ENCODE peak calls at places on chromosome 3, in eight cellular contexts. U, R, W, Y, M, E, O and H are unnamed samples.

GRCh38 chr3:131896285-131896684 is 138.5 kb downstream of the CPNE4 start:
- DNase-seq in U (no peak), R (no peak), W (no peak), Y (no peak), M (no peak), E (no peak), O (no peak), H (no peak)

GRCh38 chr3:164467027-164467426 is 611.3 kb downstream of the SI start:
- DNase-seq in U (no peak), R (no peak), W (no peak), Y (no peak), M (no peak), E (no peak), O (no peak), H (no peak)

GRCh38 chr3:186247821-186248814 is 113.9 kb downstream of the DGKG start:
- DNase-seq in U (no peak), R (no peak), W (no peak), Y (no peak), M (no peak), E (no peak), O (no peak), H (no peak)

GRCh38 chr3:120203016-120203415 is 82.0 kb downstream of the GPR156 start:
- DNase-seq in U (peak; percentile 94), R (no peak), W (no peak), Y (peak; percentile 68), M (peak; percentile 45), E (no peak), O (no peak), H (no peak)

GRCh38 chr3:50003216-50003615 is 63.3 kb downstream of the RBM6 start:
- DNase-seq in U (no peak), R (no peak), W (no peak), Y (no peak), M (no peak), E (no peak), O (no peak), H (no peak)

GRCh38 chr3:39433642-39434041 is 27.1 kb downstream of the RPSA start:
- DNase-seq in U (peak; percentile 61), R (no peak), W (no peak), Y (no peak), M (no peak), E (no peak), O (no peak), H (no peak)

GRCh38 chr3:29373016-29373690 is 92.3 kb downstream of the RBMS3 start:
- DNase-seq in U (peak; percentile 62), R (no peak), W (no peak), Y (no peak), M (no peak), E (no peak), O (no peak), H (no peak)

GRCh38 chr3:110343945-110344344 is 727.7 kb upstream of the NECTIN3 start:
- DNase-seq in U (no peak), R (no peak), W (no peak), Y (no peak), M (no peak), E (no peak), O (no peak), H (no peak)

GRCh38 chr3:12285003-12285555 is 3.8 kb upstream of the PPARG start:
- DNase-seq in U (no peak), R (no peak), W (no peak), Y (no peak), M (no peak), E (no peak), O (no peak), H (no peak)

GRCh38 chr3:183818706-183819624 is 6.4 kb downstream of the MAP6D1 start:
- DNase-seq in U (no peak), R (no peak), W (no peak), Y (no peak), M (no peak), E (no peak), O (no peak), H (no peak)

DNA sequence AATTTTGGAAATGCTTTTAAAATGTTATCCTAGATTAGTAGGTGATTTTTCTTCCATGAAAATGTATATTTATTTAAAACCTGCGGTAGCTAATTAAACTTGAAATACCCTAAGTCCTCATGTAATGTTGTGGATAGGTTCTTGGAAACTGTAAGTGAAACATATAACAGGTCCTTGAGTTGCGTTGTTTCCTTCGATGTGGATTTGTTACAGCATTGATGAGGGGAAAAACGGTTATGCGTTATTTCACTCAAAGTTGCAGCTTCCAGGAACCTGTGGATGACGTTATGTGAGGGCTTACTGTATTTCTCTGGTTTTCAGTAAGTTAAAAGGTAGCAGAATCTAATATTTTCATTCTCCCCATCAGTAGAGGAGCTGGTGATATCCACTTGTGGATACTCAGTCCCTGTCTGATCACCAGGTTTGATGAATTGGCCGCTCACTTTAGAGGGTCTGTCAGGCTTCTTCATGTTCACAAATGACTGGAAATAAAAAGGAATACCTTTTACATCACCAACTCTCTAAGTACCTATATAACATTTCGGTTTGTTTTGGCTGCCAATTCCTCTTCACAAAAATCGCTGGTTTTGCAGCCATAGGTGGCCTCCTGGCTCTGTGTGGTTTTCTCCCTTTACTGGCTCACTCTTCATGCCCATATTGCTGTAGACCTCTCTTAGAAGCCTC is 112.4 kb downstream of the FNDC3B start:
- DNase-seq in U (no peak), R (no peak), W (no peak), Y (no peak), M (no peak), E (no peak), O (no peak), H (no peak)
- H3K4me1 ChIP-seq in U (peaks cover 56% of the 10 kb centered on the region), R (peaks cover 89% of the 10 kb centered on the region), W (peaks cover 18% of the 10 kb centered on the region), Y (peaks cover 68% of the 10 kb centered on the region), M (no peaks in the 10 kb centered on the region), E (peaks cover 26% of the 10 kb centered on the region), O (peaks cover 13% of the 10 kb centered on the region), H (peaks cover 13% of the 10 kb centered on the region)

GRCh38 chr3:157130138-157130880 is 29.6 kb downstream of the CCNL1 start:
- DNase-seq in U (peak; percentile 70), R (peak; percentile 75), W (peak; percentile 62), Y (peak; percentile 77), M (peak; percentile 63), E (peak; percentile 46), O (peak; percentile 85), H (peak; percentile 37)

GRCh38 chr3:157130881-157131251 is 29.1 kb downstream of the CCNL1 start:
- DNase-seq in U (no peak), R (no peak), W (no peak), Y (no peak), M (no peak), E (no peak), O (no peak), H (no peak)

GRCh38 chr3:157127831-157128767 is 31.8 kb downstream of the CCNL1 start:
- DNase-seq in U (peak; percentile 79), R (peak; percentile 50), W (peak; percentile 37), Y (peak; percentile 69), M (no peak), E (no peak), O (peak; percentile 70), H (no peak)

GRCh38 chr3:157128771-157129671 is 30.9 kb downstream of the CCNL1 start:
- DNase-seq in U (peak; percentile 50), R (peak; percentile 24), W (peak; percentile 16), Y (no peak), M (no peak), E (no peak), O (peak; percentile 75), H (no peak)

GRCh38 chr3:157129782-157130137 is 30.2 kb downstream of the CCNL1 start:
- DNase-seq in U (no peak), R (no peak), W (no peak), Y (no peak), M (no peak), E (no peak), O (peak; percentile 59), H (no peak)
- H3K4me1 ChIP-seq in U (peaks cover 97% of the 10 kb centered on the region), R (peaks cover 66% of the 10 kb centered on the region), W (peaks cover 54% of the 10 kb centered on the region), Y (peaks cover 32% of the 10 kb centered on the region), M (no peaks in the 10 kb centered on the region), E (peaks cover 21% of the 10 kb centered on the region), O (peaks cover 50% of the 10 kb centered on the region), H (peaks cover 6% of the 10 kb centered on the region)

GRCh38 chr3:23864954-23865353 is 51.8 kb downstream of the NKIRAS1 start:
- DNase-seq in U (no peak), R (no peak), W (no peak), Y (no peak), M (no peak), E (no peak), O (no peak), H (no peak)

GRCh38 chr3:23863060-23863459 is 53.7 kb downstream of the NKIRAS1 start:
- DNase-seq in U (no peak), R (no peak), W (no peak), Y (no peak), M (no peak), E (no peak), O (no peak), H (no peak)

GRCh38 chr3:23859839-23860382 is 54.2 kb downstream of the UBE2E1 start:
- DNase-seq in U (no peak), R (no peak), W (no peak), Y (no peak), M (no peak), E (no peak), O (no peak), H (no peak)

GRCh38 chr3:23859012-23859743 is 53.4 kb downstream of the UBE2E1 start:
- DNase-seq in U (peak; percentile 79), R (no peak), W (no peak), Y (no peak), M (no peak), E (no peak), O (no peak), H (no peak)

DNA sequence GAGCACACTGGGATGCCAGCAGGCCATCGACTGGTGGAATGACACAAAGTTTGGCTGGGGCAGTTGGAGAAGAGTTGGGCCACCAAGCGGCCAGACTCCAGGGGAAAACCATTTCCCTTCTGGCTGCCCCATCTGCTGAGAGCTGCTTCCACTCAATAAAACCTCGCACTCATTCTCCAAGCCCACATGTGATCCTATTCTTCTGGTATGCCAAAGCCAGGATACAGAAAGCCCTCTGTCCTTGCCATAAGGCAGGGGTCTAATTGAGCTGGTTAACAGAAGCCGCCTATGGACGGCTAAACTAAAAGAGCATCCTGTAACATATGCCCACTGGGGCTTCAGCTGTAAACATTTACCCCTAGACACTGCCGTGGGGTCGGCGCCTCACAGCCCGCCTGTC is 55.1 kb downstream of the NKIRAS1 start:
- DNase-seq in U (no peak), R (no peak), W (no peak), Y (no peak), M (no peak), E (no peak), O (no peak), H (no peak)
- H3K4me1 ChIP-seq in U (peaks cover 32% of the 10 kb centered on the region), R (peaks cover 32% of the 10 kb centered on the region), W (peaks cover 17% of the 10 kb centered on the region), Y (peaks cover 64% of the 10 kb centered on the region), M (no peaks in the 10 kb centered on the region), E (peaks cover 39% of the 10 kb centered on the region), O (peaks cover 20% of the 10 kb centered on the region), H (peaks cover 3% of the 10 kb centered on the region)

GRCh38 chr3:30630238-30631030 is 24.0 kb downstream of the TGFBR2 start:
- DNase-seq in U (no peak), R (no peak), W (no peak), Y (no peak), M (no peak), E (no peak), O (no peak), H (no peak)
- H3K4me1 ChIP-seq in U (peaks cover 74% of the 10 kb centered on the region), R (peaks cover 78% of the 10 kb centered on the region), W (peaks cover 98% of the 10 kb centered on the region), Y (peaks cover 94% of the 10 kb centered on the region), M (no peaks in the 10 kb centered on the region), E (peaks cover 99% of the 10 kb centered on the region), O (peaks cover 99% of the 10 kb centered on the region), H (peaks cover 2% of the 10 kb centered on the region)

DNA sequence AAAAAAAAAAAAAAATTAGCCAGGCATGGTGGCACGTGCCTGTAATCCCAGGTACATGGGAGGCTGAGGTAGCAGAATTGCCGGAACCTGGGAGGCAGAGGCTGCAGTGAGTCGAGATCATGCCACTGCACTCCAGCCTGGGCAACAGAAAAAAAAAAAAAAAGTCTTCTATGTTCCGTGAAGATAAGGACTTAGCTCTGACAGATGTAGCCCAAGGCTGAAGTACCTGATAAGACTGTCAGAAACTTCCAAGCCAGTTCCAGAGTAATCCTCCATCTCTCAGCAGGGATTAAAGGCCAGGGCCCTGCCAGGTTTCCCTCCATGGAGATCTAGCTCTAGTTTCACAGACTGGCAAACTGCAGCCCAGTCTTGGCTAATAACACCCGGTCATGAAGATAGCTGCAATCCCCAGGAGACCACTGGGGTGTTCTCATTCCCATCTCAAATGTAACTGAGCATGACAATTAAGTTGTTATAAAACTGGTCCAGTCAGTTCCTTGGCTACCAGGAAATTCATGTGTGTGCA is 8.5 kb downstream of the CDCP1 start:
- DNase-seq in U (no peak), R (no peak), W (no peak), Y (no peak), M (no peak), E (no peak), O (no peak), H (no peak)
- H3K4me1 ChIP-seq in U (peaks cover 43% of the 10 kb centered on the region), R (peaks cover 11% of the 10 kb centered on the region), W (no peaks in the 10 kb centered on the region), Y (peaks cover 9% of the 10 kb centered on the region), M (no peaks in the 10 kb centered on the region), E (no peaks in the 10 kb centered on the region), O (no peaks in the 10 kb centered on the region), H (peaks cover 3% of the 10 kb centered on the region)